ENCODE peak calls at places on chromosomes 1 and 21, in five cellular contexts. N, I, H, T and D are unnamed samples.

GRCh38 chr1:8687053-8687452 is 130.4 kb downstream of the RERE start:
- DNase-seq in H (no peak), N (no peak), T (no peak), I (no peak), D (no peak)

GRCh38 chr1:211517006-211517405 is 25.0 kb upstream of the RD3 start:
- DNase-seq in N (no peak), I (no peak), T (no peak), H (peak), D (no peak)

GRCh38 chr1:16981269-16981849 is 939 bp upstream of the MFAP2 start:
- DNase-seq in H (peak), N (no peak), T (no peak), I (peak), D (no peak)

GRCh38 chr1:180116964-180117763 is 37.5 kb upstream of the QSOX1 start:
- DNase-seq in N (no peak), T (no peak), H (no peak), I (no peak), D (no peak)

GRCh38 chr1:210143465-210144062 is 89.0 kb upstream of the SERTAD4 start:
- DNase-seq in N (peak), I (no peak), H (peak), T (no peak), D (no peak)

GRCh38 chr1:12539705-12540579 is 78.1 kb downstream of the DHRS3 start:
- DNase-seq in H (peak), T (no peak), N (no peak), I (no peak), D (no peak)

GRCh38 chr1:1069711-1070676 is 4.1 kb downstream of the RNF223 start:
- DNase-seq in T (no peak), N (no peak), H (no peak), I (no peak), D (no peak)

GRCh38 chr21:45332981-45333582 is 45.4 kb upstream of the POFUT2 start:
- DNase-seq in H (peak), I (no peak), N (no peak), T (no peak), D (no peak)

GRCh38 chr1:94349853-94350252 is 68.3 kb upstream of the ABCD3 start:
- DNase-seq in H (no peak), T (no peak), N (no peak), I (no peak), D (no peak)